ENCODE peak calls at places on chromosomes 1 and 21, in five cellular contexts. D is HAP-1, G is BJ, Q is foreskin fibroblast, R is fibroblast of lung. I is an unnamed sample.
A peak's percentile ranks its signal among the peaks of the same experiment; 100 is the strongest.

GRCh38 chr21:41196990-41197389 is 29.0 kb downstream of the BACE2 start:
- DNase-seq in D (no peak), G (no peak), Q (no peak), R (peak; percentile 59), I (no peak)

GRCh38 chr1:220521755-220522154 is 6.2 kb upstream of the MARK1 start:
- DNase-seq in D (no peak), G (no peak), Q (no peak), R (no peak), I (no peak)

GRCh38 chr21:34812510-34813265 is 143.9 kb downstream of the CLIC6 start:
- DNase-seq in D (no peak), G (peak; percentile 87), Q (peak; percentile 94), R (peak; percentile 96), I (peak; percentile 96)

GRCh38 chr1:180515364-180515763 is 13.0 kb upstream of the ACBD6 start:
- DNase-seq in D (no peak), G (no peak), Q (no peak), R (no peak), I (no peak)

GRCh38 chr1:156643266-156644092 is 1.6 kb downstream of the BCAN start:
- DNase-seq in D (no peak), G (no peak), Q (no peak), R (no peak), I (no peak)

GRCh38 chr21:45768741-45769049 is 125.2 kb downstream of the PCBP3 start:
- DNase-seq in D (no peak), G (no peak), Q (no peak), R (no peak), I (no peak)

GRCh38 chr21:21064353-21064752 is 66.1 kb downstream of the NCAM2 start:
- DNase-seq in D (no peak), G (no peak), Q (no peak), R (no peak), I (no peak)

GRCh38 chr1:18647681-18648214 is 17.1 kb downstream of the PAX7 start:
- DNase-seq in D (no peak), G (no peak), Q (no peak), R (no peak), I (no peak)

GRCh38 chr1:40462956-40463590 is 12.8 kb downstream of the ZFP69B start:
- DNase-seq in D (no peak), G (no peak), Q (no peak), R (peak; percentile 17), I (no peak)

GRCh38 chr1:199157494-199157893 is 518.7 kb downstream of the PTPRC start:
- DNase-seq in D (no peak), G (no peak), Q (no peak), R (peak; percentile 79), I (peak; percentile 66)

GRCh38 chr1:40143891-40144575 is 17.2 kb upstream of the RLF start:
- DNase-seq in D (peak; percentile 80), G (no peak), Q (peak; percentile 47), R (peak; percentile 55), I (no peak)

GRCh38 chr1:5904551-5904950 is 87.7 kb downstream of the NPHP4 start:
- DNase-seq in D (no peak), G (no peak), Q (no peak), R (no peak), I (no peak)

GRCh38 chr21:35988396-35989140 is 71.8 kb downstream of the SETD4 start:
- DNase-seq in D (no peak), G (no peak), Q (no peak), R (no peak), I (no peak)

GRCh38 chr1:23923592-23924495 is 10.7 kb upstream of the CNR2 start:
- DNase-seq in D (no peak), G (no peak), Q (no peak), R (peak; percentile 34), I (no peak)

GRCh38 chr1:228100822-228101613 is 2.1 kb downstream of the C1orf35 start:
- DNase-seq in D (peak; percentile 18), G (no peak), Q (no peak), R (no peak), I (no peak)

GRCh38 chr1:20282544-20282943 is 8.1 kb upstream of the VWA5B1 start:
- DNase-seq in D (no peak), G (no peak), Q (no peak), R (no peak), I (no peak)

GRCh38 chr1:29321176-29321575 is 84.9 kb downstream of the PTPRU start:
- DNase-seq in D (no peak), G (no peak), Q (no peak), R (no peak), I (no peak)

GRCh38 chr21:44873356-44874239 is at the start of gene PTTG1IP:
- DNase-seq in D (peak; percentile 99), G (peak; percentile 73), Q (peak; percentile 94), R (peak; percentile 92), I (peak; percentile 87)

GRCh38 chr1:203338335-203339036 is 12.4 kb downstream of the FMOD start:
- DNase-seq in D (peak; percentile 72), G (no peak), Q (peak; percentile 40), R (peak; percentile 45), I (no peak)

GRCh38 chr1:161162052-161162451 is 2.8 kb downstream of the USP21 start:
- DNase-seq in D (no peak), G (no peak), Q (no peak), R (no peak), I (no peak)

GRCh38 chr1:198649598-198650338 is 10.9 kb downstream of the PTPRC start:
- DNase-seq in D (no peak), G (no peak), Q (no peak), R (no peak), I (no peak)

GRCh38 chr1:216576246-216576645 is 147.0 kb downstream of the ESRRG start:
- DNase-seq in D (no peak), G (no peak), Q (no peak), R (no peak), I (no peak)

GRCh38 chr1:88799433-88799832 is 91.9 kb downstream of the GTF2B start:
- DNase-seq in D (no peak), G (no peak), Q (no peak), R (peak; percentile 9), I (no peak)

GRCh38 chr21:41957991-41958766 is 4.4 kb upstream of the C2CD2 start:
- DNase-seq in D (no peak), G (peak; percentile 44), Q (peak; percentile 92), R (peak; percentile 94), I (peak; percentile 91)

GRCh38 chr1:29711582-29712274 is 475.4 kb downstream of the PTPRU start:
- DNase-seq in D (no peak), G (no peak), Q (peak; percentile 84), R (peak; percentile 96), I (no peak)

GRCh38 chr1:22870201-22870871 is 102.3 kb downstream of the LACTBL1 start:
- DNase-seq in D (no peak), G (no peak), Q (no peak), R (peak; percentile 64), I (no peak)

GRCh38 chr1:76410499-76410898 is 336.0 kb downstream of the ST6GALNAC3 start:
- DNase-seq in D (no peak), G (no peak), Q (no peak), R (no peak), I (no peak)